ENCODE peak calls at places on chromosomes 7 and 10, in six cellular contexts. Z, K, A, Y, J and Q are unnamed samples.

GRCh38 chr7:65390588-65390987 is 16.9 kb downstream of the ZNF92 start:
- DNase-seq in Z (no peak), A (no peak), K (no peak), J (no peak), Y (no peak), Q (no peak)

GRCh38 chr10:118002581-118002980 is 44.2 kb downstream of the RAB11FIP2 start:
- DNase-seq in Z (no peak), J (no peak), K (peak), A (no peak), Y (no peak), Q (no peak)

GRCh38 chr7:105269397-105269796 is 119.3 kb downstream of the SRPK2 start:
- DNase-seq in A (no peak), K (peak), Z (no peak), Y (no peak), J (peak), Q (no peak)

GRCh38 chr7:116339564-116339963 is 129.2 kb downstream of the TES start:
- DNase-seq in Z (no peak), Y (no peak), J (peak), A (no peak), K (no peak), Q (no peak)

GRCh38 chr10:100745882-100746412 is 565 bp downstream of the PAX2 start:
- DNase-seq in A (no peak), Y (no peak), K (no peak), Z (no peak), J (no peak), Q (no peak)

GRCh38 chr7:110119883-110120581 is 970.9 kb upstream of the LRRN3 start:
- DNase-seq in Y (no peak), Z (no peak), J (no peak), K (no peak), A (no peak), Q (peak)

GRCh38 chr7:134835463-134835823 is 56.0 kb downstream of the CALD1 start:
- DNase-seq in K (no peak), Y (no peak), Z (no peak), A (no peak), J (no peak), Q (no peak)

GRCh38 chr7:964401-965231 is 10.1 kb upstream of the ADAP1 start:
- DNase-seq in Y (peak), J (no peak), Z (no peak), A (no peak), K (no peak), Q (peak)

GRCh38 chr10:68406111-68406814 is 814 bp downstream of the RUFY2 start:
- DNase-seq in K (peak), A (peak), J (peak), Z (no peak), Y (peak), Q (peak)

GRCh38 chr7:42097756-42098155 is 139.3 kb downstream of the GLI3 start:
- DNase-seq in K (no peak), J (peak), Y (no peak), Z (no peak), A (no peak), Q (peak)

GRCh38 chr10:131908151-131908550 is 7.3 kb downstream of the PPP2R2D start:
- DNase-seq in J (no peak), Y (no peak), Z (no peak), K (no peak), A (no peak), Q (no peak)

GRCh38 chr10:79244841-79245504 is 102.3 kb upstream of the PPIF start:
- DNase-seq in A (peak), Y (no peak), Z (no peak), K (no peak), J (no peak), Q (no peak)
- TF ChIP-seq POLR2A in A (no peak), Y (no peak), Z (peak), K (no peak), J (no peak), Q (no peak)

DNA sequence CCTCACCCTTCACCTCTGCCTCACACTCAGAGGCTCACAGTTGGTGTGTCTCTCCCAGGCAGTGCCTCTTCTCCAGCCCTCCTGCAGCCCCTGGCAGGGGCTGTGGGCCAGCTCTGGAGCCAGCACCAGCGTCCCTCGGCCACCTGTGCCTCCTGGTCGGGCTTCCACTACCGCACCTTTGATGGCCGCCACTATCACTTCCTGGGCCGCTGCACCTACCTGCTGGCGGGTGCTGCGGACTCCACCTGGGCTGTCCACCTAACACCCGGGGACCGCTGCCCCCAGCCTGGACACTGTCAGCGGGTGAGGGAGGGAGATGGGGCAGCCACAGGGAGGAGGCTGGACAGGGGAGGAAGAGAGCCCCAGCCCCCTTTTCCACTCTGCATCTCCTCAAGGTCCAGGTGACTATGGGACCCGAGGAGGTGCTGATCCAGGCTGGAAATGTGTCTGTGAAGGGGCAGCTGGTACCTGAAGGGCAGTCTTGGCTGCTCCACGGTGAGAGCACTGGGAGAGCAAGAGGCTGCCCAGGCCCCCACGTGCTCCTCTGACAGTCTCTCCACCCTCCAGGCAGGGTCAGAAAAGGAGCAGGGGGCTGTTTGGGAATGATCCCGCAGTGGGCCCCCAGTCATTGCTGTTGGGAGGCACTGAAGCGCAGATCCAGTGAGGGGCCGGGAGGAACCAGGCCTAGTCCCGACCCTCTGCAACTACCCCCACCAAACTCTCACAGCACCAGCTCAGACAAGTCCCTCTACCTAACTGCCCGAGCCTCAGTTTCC is 4.4 kb upstream of the ZNF467 start:
- DNase-seq in Y (no peak), J (no peak), A (no peak), Z (no peak), K (no peak), Q (no peak)
- TF ChIP-seq POLR2A in Y (no peak), J (no peak), A (no peak), Z (no peak), K (no peak), Q (no peak)

DNA sequence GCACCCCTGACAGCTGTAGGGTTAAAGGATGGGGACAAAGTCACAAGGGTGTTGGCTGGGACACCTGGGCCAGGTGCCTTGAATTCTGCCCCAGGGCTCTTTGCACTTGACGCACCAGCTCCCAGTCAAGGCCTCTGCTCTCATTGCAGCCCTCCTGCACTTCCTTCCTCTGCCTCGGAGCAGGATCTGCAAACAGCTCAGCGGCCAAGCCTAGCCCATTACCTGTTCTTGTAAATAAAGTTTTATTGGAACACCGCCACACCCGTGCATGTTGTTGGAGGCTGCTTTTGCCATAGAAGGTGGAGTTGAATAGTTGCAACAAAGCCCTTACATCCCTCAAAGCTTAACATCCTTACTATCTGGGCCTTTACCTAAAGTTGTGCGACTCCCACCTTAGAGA is 483.8 kb upstream of the FOXK1 start:
- DNase-seq in A (no peak), J (no peak), K (no peak), Z (no peak), Y (no peak), Q (no peak)
- TF ChIP-seq POLR2A in A (no peak), J (no peak), K (no peak), Z (no peak), Y (no peak), Q (no peak)

GRCh38 chr10:44933451-44933850 is 22.3 kb downstream of the TMEM72 start:
- DNase-seq in K (no peak), Y (no peak), J (no peak), Z (no peak), A (no peak), Q (no peak)

GRCh38 chr10:44933922-44934321 is 22.8 kb downstream of the TMEM72 start:
- DNase-seq in A (no peak), J (no peak), K (no peak), Y (no peak), Z (no peak), Q (no peak)

GRCh38 chr10:44933117-44933450 is 21.9 kb downstream of the TMEM72 start:
- DNase-seq in Y (no peak), K (no peak), J (no peak), A (no peak), Z (no peak), Q (no peak)

GRCh38 chr10:44931621-44932337 is 20.6 kb downstream of the TMEM72 start:
- DNase-seq in Y (no peak), K (no peak), J (no peak), Z (no peak), A (no peak), Q (no peak)

DNA sequence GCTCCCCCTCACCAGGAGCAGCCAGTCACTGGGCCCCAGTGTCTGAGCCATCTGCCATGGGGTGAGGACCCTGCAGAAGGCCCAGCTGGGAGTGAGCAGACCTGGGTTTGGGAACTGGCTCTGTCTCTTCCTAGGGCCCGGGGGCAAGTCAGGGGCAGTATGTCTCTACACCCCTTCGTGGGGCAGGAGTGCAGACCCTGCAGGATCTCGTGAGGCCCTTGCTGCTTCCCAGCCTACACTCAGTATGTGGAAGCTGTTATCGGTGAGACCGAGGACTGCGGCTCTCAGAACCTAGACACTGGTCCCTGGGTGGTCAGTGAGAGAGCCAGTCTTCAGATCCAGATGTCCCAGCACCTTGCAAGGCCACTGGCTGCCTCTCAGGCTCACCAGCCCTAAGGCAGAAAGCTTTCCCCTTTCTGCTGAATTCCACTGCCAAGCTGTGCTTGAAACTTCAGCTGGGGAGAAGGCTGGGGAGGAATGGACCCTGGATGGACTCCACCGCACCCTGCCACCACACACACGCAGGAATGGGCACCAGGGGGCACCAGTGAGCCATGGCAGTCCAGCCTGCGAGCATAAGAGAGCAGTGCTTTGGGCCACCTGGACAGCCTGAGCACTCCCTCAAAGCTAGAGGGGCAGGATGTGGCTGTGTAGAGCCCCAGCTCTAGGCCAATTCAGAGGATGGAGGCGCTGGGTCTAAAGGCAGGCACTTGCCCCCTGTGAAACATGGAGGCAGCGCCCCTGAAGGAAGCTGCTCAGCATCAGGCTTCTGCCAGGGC is 21.4 kb downstream of the TMEM72 start:
- DNase-seq in A (peak), Z (peak), K (peak), J (peak), Y (peak), Q (peak)
- TF ChIP-seq POLR2A in A (no peak), Z (no peak), K (no peak), J (no peak), Y (no peak), Q (no peak)